ENCODE peak calls at places on chromosome 6, in seven cellular contexts. One of them, this sample, is unnamed.

GRCh38 chr6:137880633-137881521 is 13.8 kb downstream of the TNFAIP3 start:
- ATAC-seq in natural killer cell: peak; percentile 0
- ATAC-seq in central memory CD8-positive, alpha-beta T cell: peak; percentile 5
- ATAC-seq in effector memory CD8-positive, alpha-beta T cell: peak; percentile 5
- ATAC-seq in stimulated activated naive CD8-positive, alpha-beta T cell treated with anti-CD3 and anti-CD28 coated beads, Interleukin-15, Interleukin-2, amounts not matched to agents 100 U/mL and 50 U/mL, for 24 hours: peak; percentile 5
- ATAC-seq in A549: no peak
- ATAC-seq in Panc1: no peak
- ATAC-seq in this sample: no peak

GRCh38 chr6:160071805-160072687 is 49.6 kb upstream of the SLC22A1 start:
- ATAC-seq in natural killer cell: no peak
- ATAC-seq in central memory CD8-positive, alpha-beta T cell: no peak
- ATAC-seq in effector memory CD8-positive, alpha-beta T cell: no peak
- ATAC-seq in stimulated activated naive CD8-positive, alpha-beta T cell treated with anti-CD3 and anti-CD28 coated beads, Interleukin-15, Interleukin-2, amounts not matched to agents 100 U/mL and 50 U/mL, for 24 hours: no peak
- ATAC-seq in A549: peak; percentile 76
- ATAC-seq in Panc1: peak; percentile 74
- ATAC-seq in this sample: no peak

GRCh38 chr6:134853111-134854055 is 96.5 kb downstream of the ALDH8A1 start:
- ATAC-seq in natural killer cell: no peak
- ATAC-seq in central memory CD8-positive, alpha-beta T cell: no peak
- ATAC-seq in effector memory CD8-positive, alpha-beta T cell: no peak
- ATAC-seq in stimulated activated naive CD8-positive, alpha-beta T cell treated with anti-CD3 and anti-CD28 coated beads, Interleukin-15, Interleukin-2, amounts not matched to agents 100 U/mL and 50 U/mL, for 24 hours: no peak
- ATAC-seq in A549: no peak
- ATAC-seq in Panc1: peak; percentile 90
- ATAC-seq in this sample: no peak

GRCh38 chr6:147345902-147346301 is 141.7 kb downstream of the STXBP5 start:
- ATAC-seq in natural killer cell: no peak
- ATAC-seq in central memory CD8-positive, alpha-beta T cell: no peak
- ATAC-seq in effector memory CD8-positive, alpha-beta T cell: no peak
- ATAC-seq in stimulated activated naive CD8-positive, alpha-beta T cell treated with anti-CD3 and anti-CD28 coated beads, Interleukin-15, Interleukin-2, amounts not matched to agents 100 U/mL and 50 U/mL, for 24 hours: no peak
- ATAC-seq in A549: no peak
- ATAC-seq in Panc1: no peak
- ATAC-seq in this sample: no peak

GRCh38 chr6:161091151-161091550 is 99.6 kb downstream of the MAP3K4 start:
- ATAC-seq in natural killer cell: no peak
- ATAC-seq in central memory CD8-positive, alpha-beta T cell: no peak
- ATAC-seq in effector memory CD8-positive, alpha-beta T cell: no peak
- ATAC-seq in stimulated activated naive CD8-positive, alpha-beta T cell treated with anti-CD3 and anti-CD28 coated beads, Interleukin-15, Interleukin-2, amounts not matched to agents 100 U/mL and 50 U/mL, for 24 hours: no peak
- ATAC-seq in A549: no peak
- ATAC-seq in Panc1: no peak
- ATAC-seq in this sample: no peak

GRCh38 chr6:31351734-31352496 is 5.1 kb downstream of the HLA-B start:
- ATAC-seq in natural killer cell: peak; percentile 27
- ATAC-seq in central memory CD8-positive, alpha-beta T cell: peak; percentile 29
- ATAC-seq in effector memory CD8-positive, alpha-beta T cell: peak; percentile 25
- ATAC-seq in stimulated activated naive CD8-positive, alpha-beta T cell treated with anti-CD3 and anti-CD28 coated beads, Interleukin-15, Interleukin-2, amounts not matched to agents 100 U/mL and 50 U/mL, for 24 hours: peak; percentile 8
- ATAC-seq in A549: no peak
- ATAC-seq in Panc1: no peak
- ATAC-seq in this sample: peak; percentile 46

GRCh38 chr6:122726649-122727048 is 52.9 kb upstream of the FABP7 start:
- ATAC-seq in natural killer cell: no peak
- ATAC-seq in central memory CD8-positive, alpha-beta T cell: no peak
- ATAC-seq in effector memory CD8-positive, alpha-beta T cell: no peak
- ATAC-seq in stimulated activated naive CD8-positive, alpha-beta T cell treated with anti-CD3 and anti-CD28 coated beads, Interleukin-15, Interleukin-2, amounts not matched to agents 100 U/mL and 50 U/mL, for 24 hours: no peak
- ATAC-seq in A549: peak; percentile 39
- ATAC-seq in Panc1: peak; percentile 66
- ATAC-seq in this sample: peak; percentile 27

GRCh38 chr6:150788135-150788534 is 77.4 kb upstream of the MTHFD1L start:
- ATAC-seq in natural killer cell: no peak
- ATAC-seq in central memory CD8-positive, alpha-beta T cell: no peak
- ATAC-seq in effector memory CD8-positive, alpha-beta T cell: no peak
- ATAC-seq in stimulated activated naive CD8-positive, alpha-beta T cell treated with anti-CD3 and anti-CD28 coated beads, Interleukin-15, Interleukin-2, amounts not matched to agents 100 U/mL and 50 U/mL, for 24 hours: no peak
- ATAC-seq in A549: no peak
- ATAC-seq in Panc1: no peak
- ATAC-seq in this sample: no peak

GRCh38 chr6:140316966-140317365 is 942.5 kb upstream of the CITED2 start:
- ATAC-seq in natural killer cell: no peak
- ATAC-seq in central memory CD8-positive, alpha-beta T cell: no peak
- ATAC-seq in effector memory CD8-positive, alpha-beta T cell: peak; percentile 39
- ATAC-seq in stimulated activated naive CD8-positive, alpha-beta T cell treated with anti-CD3 and anti-CD28 coated beads, Interleukin-15, Interleukin-2, amounts not matched to agents 100 U/mL and 50 U/mL, for 24 hours: peak; percentile 59
- ATAC-seq in A549: no peak
- ATAC-seq in Panc1: no peak
- ATAC-seq in this sample: no peak

GRCh38 chr6:127447780-127448179 is 11.4 kb downstream of the KIAA0408 start:
- ATAC-seq in natural killer cell: no peak
- ATAC-seq in central memory CD8-positive, alpha-beta T cell: no peak
- ATAC-seq in effector memory CD8-positive, alpha-beta T cell: no peak
- ATAC-seq in stimulated activated naive CD8-positive, alpha-beta T cell treated with anti-CD3 and anti-CD28 coated beads, Interleukin-15, Interleukin-2, amounts not matched to agents 100 U/mL and 50 U/mL, for 24 hours: no peak
- ATAC-seq in A549: no peak
- ATAC-seq in Panc1: no peak
- ATAC-seq in this sample: no peak

GRCh38 chr6:24495516-24495847 is 713 bp downstream of the ALDH5A1 start:
- ATAC-seq in natural killer cell: peak; percentile 57
- ATAC-seq in central memory CD8-positive, alpha-beta T cell: peak; percentile 30
- ATAC-seq in effector memory CD8-positive, alpha-beta T cell: peak; percentile 14
- ATAC-seq in stimulated activated naive CD8-positive, alpha-beta T cell treated with anti-CD3 and anti-CD28 coated beads, Interleukin-15, Interleukin-2, amounts not matched to agents 100 U/mL and 50 U/mL, for 24 hours: peak; percentile 19
- ATAC-seq in A549: peak; percentile 65
- ATAC-seq in Panc1: peak; percentile 26
- ATAC-seq in this sample: peak; percentile 83

GRCh38 chr6:114445846-114446245 is 103.0 kb upstream of the HS3ST5 start:
- ATAC-seq in natural killer cell: no peak
- ATAC-seq in central memory CD8-positive, alpha-beta T cell: no peak
- ATAC-seq in effector memory CD8-positive, alpha-beta T cell: no peak
- ATAC-seq in stimulated activated naive CD8-positive, alpha-beta T cell treated with anti-CD3 and anti-CD28 coated beads, Interleukin-15, Interleukin-2, amounts not matched to agents 100 U/mL and 50 U/mL, for 24 hours: no peak
- ATAC-seq in A549: no peak
- ATAC-seq in Panc1: no peak
- ATAC-seq in this sample: no peak